ENCODE peak calls at places on chromosomes 6 and 20, in five cellular contexts. One of them, this sample, is unnamed.

GRCh38 chr6:140252099-140252498 is 877.7 kb upstream of the CITED2 start:
- DNase-seq in Peyer's patch: no peak
- DNase-seq in GM10248: no peak
- DNase-seq in activated naive CD8-positive, alpha-beta T cell treated with anti-CD3 and anti-CD28 coated beads, Interleukin-2, amount 50 U/mL, for 16 hours: no peak
- DNase-seq in SIG-M5: no peak
- DNase-seq in this sample: no peak

GRCh38 chr20:53168491-53168890 is 196.3 kb downstream of the TSHZ2 start:
- DNase-seq in activated naive CD8-positive, alpha-beta T cell treated with anti-CD3 and anti-CD28 coated beads, Interleukin-2, amount 50 U/mL, for 16 hours: no peak
- DNase-seq in SIG-M5: no peak
- DNase-seq in Peyer's patch: no peak
- DNase-seq in GM10248: no peak
- DNase-seq in this sample: no peak

GRCh38 chr6:41683460-41684310 is 45.4 kb downstream of the MDFI start:
- DNase-seq in activated naive CD8-positive, alpha-beta T cell treated with anti-CD3 and anti-CD28 coated beads, Interleukin-2, amount 50 U/mL, for 16 hours: peak
- DNase-seq in GM10248: peak
- DNase-seq in Peyer's patch: peak
- DNase-seq in SIG-M5: no peak
- DNase-seq in this sample: peak

GRCh38 chr6:170489836-170490235 is 63.3 kb downstream of the PSMB1 start:
- DNase-seq in Peyer's patch: no peak
- DNase-seq in SIG-M5: no peak
- DNase-seq in GM10248: no peak
- DNase-seq in activated naive CD8-positive, alpha-beta T cell treated with anti-CD3 and anti-CD28 coated beads, Interleukin-2, amount 50 U/mL, for 16 hours: no peak
- DNase-seq in this sample: no peak

GRCh38 chr6:109174911-109175310 is 79.6 kb downstream of the CEP57L1 start:
- DNase-seq in GM10248: no peak
- DNase-seq in Peyer's patch: no peak
- DNase-seq in SIG-M5: no peak
- DNase-seq in activated naive CD8-positive, alpha-beta T cell treated with anti-CD3 and anti-CD28 coated beads, Interleukin-2, amount 50 U/mL, for 16 hours: no peak
- DNase-seq in this sample: no peak

GRCh38 chr6:132663661-132664060 is 4.7 kb upstream of the TAAR1 start:
- DNase-seq in Peyer's patch: no peak
- DNase-seq in SIG-M5: no peak
- DNase-seq in activated naive CD8-positive, alpha-beta T cell treated with anti-CD3 and anti-CD28 coated beads, Interleukin-2, amount 50 U/mL, for 16 hours: no peak
- DNase-seq in GM10248: no peak
- DNase-seq in this sample: no peak

GRCh38 chr20:59039233-59039632 is 3.4 kb downstream of the PRELID3B start:
- DNase-seq in GM10248: no peak
- DNase-seq in Peyer's patch: no peak
- DNase-seq in SIG-M5: no peak
- DNase-seq in activated naive CD8-positive, alpha-beta T cell treated with anti-CD3 and anti-CD28 coated beads, Interleukin-2, amount 50 U/mL, for 16 hours: no peak
- DNase-seq in this sample: no peak

GRCh38 chr6:61606500-61606899 is 679.5 kb downstream of the KHDRBS2 start:
- DNase-seq in SIG-M5: no peak
- DNase-seq in Peyer's patch: no peak
- DNase-seq in GM10248: no peak
- DNase-seq in activated naive CD8-positive, alpha-beta T cell treated with anti-CD3 and anti-CD28 coated beads, Interleukin-2, amount 50 U/mL, for 16 hours: no peak
- DNase-seq in this sample: no peak

GRCh38 chr6:168073937-168074730 is 4.9 kb downstream of the FRMD1 start:
- DNase-seq in Peyer's patch: no peak
- DNase-seq in SIG-M5: no peak
- DNase-seq in GM10248: no peak
- DNase-seq in activated naive CD8-positive, alpha-beta T cell treated with anti-CD3 and anti-CD28 coated beads, Interleukin-2, amount 50 U/mL, for 16 hours: no peak
- DNase-seq in this sample: no peak

GRCh38 chr6:53377289-53377688 is 28.5 kb upstream of the ELOVL5 start:
- DNase-seq in SIG-M5: no peak
- DNase-seq in GM10248: no peak
- DNase-seq in Peyer's patch: no peak
- DNase-seq in activated naive CD8-positive, alpha-beta T cell treated with anti-CD3 and anti-CD28 coated beads, Interleukin-2, amount 50 U/mL, for 16 hours: no peak
- DNase-seq in this sample: no peak

GRCh38 chr20:62522748-62523396 is 47.1 kb upstream of the GATA5 start:
- DNase-seq in GM10248: no peak
- DNase-seq in Peyer's patch: no peak
- DNase-seq in activated naive CD8-positive, alpha-beta T cell treated with anti-CD3 and anti-CD28 coated beads, Interleukin-2, amount 50 U/mL, for 16 hours: no peak
- DNase-seq in SIG-M5: no peak
- DNase-seq in this sample: no peak

GRCh38 chr6:16804515-16805161 is 43.4 kb upstream of the ATXN1 start:
- DNase-seq in activated naive CD8-positive, alpha-beta T cell treated with anti-CD3 and anti-CD28 coated beads, Interleukin-2, amount 50 U/mL, for 16 hours: no peak
- DNase-seq in SIG-M5: no peak
- DNase-seq in Peyer's patch: no peak
- DNase-seq in GM10248: no peak
- DNase-seq in this sample: no peak

GRCh38 chr6:167495506-167496391 is 170.9 kb downstream of the TTLL2 start:
- DNase-seq in activated naive CD8-positive, alpha-beta T cell treated with anti-CD3 and anti-CD28 coated beads, Interleukin-2, amount 50 U/mL, for 16 hours: no peak
- DNase-seq in SIG-M5: no peak
- DNase-seq in GM10248: no peak
- DNase-seq in Peyer's patch: no peak
- DNase-seq in this sample: no peak

GRCh38 chr6:154594474-154595198 is 84.2 kb upstream of the CNKSR3 start:
- DNase-seq in SIG-M5: no peak
- DNase-seq in Peyer's patch: no peak
- DNase-seq in activated naive CD8-positive, alpha-beta T cell treated with anti-CD3 and anti-CD28 coated beads, Interleukin-2, amount 50 U/mL, for 16 hours: no peak
- DNase-seq in GM10248: no peak
- DNase-seq in this sample: no peak

GRCh38 chr6:54717849-54718455 is 128.6 kb upstream of the FAM83B start:
- DNase-seq in Peyer's patch: peak
- DNase-seq in activated naive CD8-positive, alpha-beta T cell treated with anti-CD3 and anti-CD28 coated beads, Interleukin-2, amount 50 U/mL, for 16 hours: no peak
- DNase-seq in GM10248: peak
- DNase-seq in SIG-M5: no peak
- DNase-seq in this sample: peak

GRCh38 chr6:100493206-100493888 is 28.6 kb upstream of the SIM1 start:
- DNase-seq in Peyer's patch: no peak
- DNase-seq in activated naive CD8-positive, alpha-beta T cell treated with anti-CD3 and anti-CD28 coated beads, Interleukin-2, amount 50 U/mL, for 16 hours: no peak
- DNase-seq in SIG-M5: no peak
- DNase-seq in GM10248: no peak
- DNase-seq in this sample: no peak

GRCh38 chr6:162239330-162239729 is 488.2 kb downstream of the PRKN start:
- DNase-seq in activated naive CD8-positive, alpha-beta T cell treated with anti-CD3 and anti-CD28 coated beads, Interleukin-2, amount 50 U/mL, for 16 hours: no peak
- DNase-seq in Peyer's patch: no peak
- DNase-seq in GM10248: no peak
- DNase-seq in SIG-M5: no peak
- DNase-seq in this sample: no peak

GRCh38 chr6:163249651-163250101 is 164.8 kb upstream of the QKI start:
- DNase-seq in activated naive CD8-positive, alpha-beta T cell treated with anti-CD3 and anti-CD28 coated beads, Interleukin-2, amount 50 U/mL, for 16 hours: no peak
- DNase-seq in Peyer's patch: no peak
- DNase-seq in SIG-M5: no peak
- DNase-seq in GM10248: no peak
- DNase-seq in this sample: peak

GRCh38 chr20:47127986-47128385 is 228.5 kb downstream of the ZMYND8 start:
- DNase-seq in Peyer's patch: no peak
- DNase-seq in GM10248: no peak
- DNase-seq in SIG-M5: no peak
- DNase-seq in activated naive CD8-positive, alpha-beta T cell treated with anti-CD3 and anti-CD28 coated beads, Interleukin-2, amount 50 U/mL, for 16 hours: no peak
- DNase-seq in this sample: no peak

GRCh38 chr20:4021905-4022304 is 6.5 kb upstream of the RNF24 start:
- DNase-seq in SIG-M5: no peak
- DNase-seq in activated naive CD8-positive, alpha-beta T cell treated with anti-CD3 and anti-CD28 coated beads, Interleukin-2, amount 50 U/mL, for 16 hours: no peak
- DNase-seq in GM10248: no peak
- DNase-seq in Peyer's patch: no peak
- DNase-seq in this sample: no peak

GRCh38 chr6:5998741-5999687 is 7.7 kb downstream of the NRN1 start:
- DNase-seq in GM10248: no peak
- DNase-seq in Peyer's patch: no peak
- DNase-seq in activated naive CD8-positive, alpha-beta T cell treated with anti-CD3 and anti-CD28 coated beads, Interleukin-2, amount 50 U/mL, for 16 hours: no peak
- DNase-seq in SIG-M5: no peak
- DNase-seq in this sample: no peak

GRCh38 chr6:5695260-5696245 is 311.2 kb downstream of the NRN1 start:
- DNase-seq in activated naive CD8-positive, alpha-beta T cell treated with anti-CD3 and anti-CD28 coated beads, Interleukin-2, amount 50 U/mL, for 16 hours: no peak
- DNase-seq in GM10248: no peak
- DNase-seq in SIG-M5: no peak
- DNase-seq in Peyer's patch: no peak
- DNase-seq in this sample: no peak

GRCh38 chr6:4973972-4974885 is 29.6 kb downstream of the RPP40 start:
- DNase-seq in activated naive CD8-positive, alpha-beta T cell treated with anti-CD3 and anti-CD28 coated beads, Interleukin-2, amount 50 U/mL, for 16 hours: no peak
- DNase-seq in Peyer's patch: no peak
- DNase-seq in GM10248: no peak
- DNase-seq in SIG-M5: no peak
- DNase-seq in this sample: no peak

GRCh38 chr6:111844376-111844775 is 28.9 kb downstream of the FYN start:
- DNase-seq in GM10248: peak
- DNase-seq in Peyer's patch: no peak
- DNase-seq in SIG-M5: no peak
- DNase-seq in activated naive CD8-positive, alpha-beta T cell treated with anti-CD3 and anti-CD28 coated beads, Interleukin-2, amount 50 U/mL, for 16 hours: no peak
- DNase-seq in this sample: no peak

GRCh38 chr6:117677553-117678131 is 2.4 kb downstream of the NUS1 start:
- DNase-seq in Peyer's patch: no peak
- DNase-seq in SIG-M5: peak
- DNase-seq in GM10248: no peak
- DNase-seq in activated naive CD8-positive, alpha-beta T cell treated with anti-CD3 and anti-CD28 coated beads, Interleukin-2, amount 50 U/mL, for 16 hours: no peak
- DNase-seq in this sample: peak

GRCh38 chr20:1434571-1435336 is 31.9 kb downstream of the NSFL1C start:
- DNase-seq in activated naive CD8-positive, alpha-beta T cell treated with anti-CD3 and anti-CD28 coated beads, Interleukin-2, amount 50 U/mL, for 16 hours: no peak
- DNase-seq in SIG-M5: peak
- DNase-seq in Peyer's patch: peak
- DNase-seq in GM10248: peak
- DNase-seq in this sample: peak

GRCh38 chr20:63778034-63778752 is 38.6 kb downstream of the SLC2A4RG start:
- DNase-seq in SIG-M5: no peak
- DNase-seq in Peyer's patch: no peak
- DNase-seq in GM10248: no peak
- DNase-seq in activated naive CD8-positive, alpha-beta T cell treated with anti-CD3 and anti-CD28 coated beads, Interleukin-2, amount 50 U/mL, for 16 hours: no peak
- DNase-seq in this sample: no peak

GRCh38 chr6:119541132-119541905 is 191.8 kb upstream of the MAN1A1 start:
- DNase-seq in SIG-M5: no peak
- DNase-seq in GM10248: no peak
- DNase-seq in Peyer's patch: no peak
- DNase-seq in activated naive CD8-positive, alpha-beta T cell treated with anti-CD3 and anti-CD28 coated beads, Interleukin-2, amount 50 U/mL, for 16 hours: no peak
- DNase-seq in this sample: no peak

GRCh38 chr20:29690274-29690673 is 1567.2 kb upstream of the DEFB115 start:
- DNase-seq in GM10248: no peak
- DNase-seq in Peyer's patch: no peak
- DNase-seq in SIG-M5: no peak
- DNase-seq in activated naive CD8-positive, alpha-beta T cell treated with anti-CD3 and anti-CD28 coated beads, Interleukin-2, amount 50 U/mL, for 16 hours: no peak
- DNase-seq in this sample: no peak

GRCh38 chr6:2947424-2947823 is 23.9 kb downstream of the SERPINB6 start:
- DNase-seq in SIG-M5: no peak
- DNase-seq in Peyer's patch: no peak
- DNase-seq in GM10248: no peak
- DNase-seq in activated naive CD8-positive, alpha-beta T cell treated with anti-CD3 and anti-CD28 coated beads, Interleukin-2, amount 50 U/mL, for 16 hours: no peak
- DNase-seq in this sample: no peak

GRCh38 chr6:134676307-134677281 is 273.3 kb downstream of the ALDH8A1 start:
- DNase-seq in GM10248: no peak
- DNase-seq in activated naive CD8-positive, alpha-beta T cell treated with anti-CD3 and anti-CD28 coated beads, Interleukin-2, amount 50 U/mL, for 16 hours: no peak
- DNase-seq in SIG-M5: no peak
- DNase-seq in Peyer's patch: peak
- DNase-seq in this sample: no peak

GRCh38 chr6:63307581-63308246 is 12.1 kb downstream of the LGSN start:
- DNase-seq in SIG-M5: peak
- DNase-seq in GM10248: peak
- DNase-seq in Peyer's patch: no peak
- DNase-seq in activated naive CD8-positive, alpha-beta T cell treated with anti-CD3 and anti-CD28 coated beads, Interleukin-2, amount 50 U/mL, for 16 hours: no peak
- DNase-seq in this sample: peak